ENCODE peak calls at places on chromosome 7, in eight cellular contexts. W is heart left ventricle; P is CD4-positive, CD25-positive, alpha-beta regulatory T cell; U is ovary; K is stimulated activated naive CD4-positive, alpha-beta T cell treated with Interleukin-2 at 50 U/mL for 16 hours; C is AML-193; Y is posterior cingulate gyrus; T is right atrium auricular region. E is an unnamed sample.

GRCh38 chr7:92025260-92025659 is 84.6 kb downstream of the AKAP9 start:
- DNase-seq in Y (no peak), C (no peak), T (no peak), P (no peak), U (no peak), K (no peak), W (no peak), E (no peak)

GRCh38 chr7:35705932-35706461 is 11.1 kb upstream of the HERPUD2 start:
- DNase-seq in U (no peak), P (no peak), Y (no peak), K (no peak), T (no peak), C (no peak), W (no peak), E (no peak)

GRCh38 chr7:18177815-18178660 is 150.4 kb upstream of the PRPS1L1 start:
- DNase-seq in Y (no peak), T (no peak), U (no peak), P (no peak), C (peak; percentile 88), W (no peak), K (no peak), E (no peak)

GRCh38 chr7:108285018-108285368 is 154.8 kb upstream of the LAMB4 start:
- DNase-seq in C (no peak), P (no peak), Y (no peak), K (no peak), W (no peak), U (no peak), T (no peak), E (no peak)

GRCh38 chr7:98281757-98282652 is 519 bp downstream of the BRI3 start:
- DNase-seq in T (no peak), C (no peak), P (peak; percentile 32), U (peak; percentile 53), W (peak; percentile 51), K (no peak), Y (peak; percentile 44), E (no peak)

GRCh38 chr7:69651101-69651590 is 52.9 kb downstream of the AUTS2 start:
- DNase-seq in C (no peak), P (no peak), U (no peak), K (no peak), Y (no peak), W (no peak), T (no peak), E (no peak)

GRCh38 chr7:129530881-129531391 is 28.6 kb downstream of the SMKR1 start:
- DNase-seq in U (no peak), T (no peak), W (no peak), P (peak; percentile 48), C (no peak), K (peak; percentile 56), Y (no peak), E (no peak)

GRCh38 chr7:130299909-130300308 is 6.9 kb downstream of the CPA4 start:
- DNase-seq in T (no peak), P (no peak), C (no peak), Y (no peak), K (no peak), W (no peak), U (no peak), E (no peak)

GRCh38 chr7:7820409-7820808 is 102.0 kb upstream of the RPA3 start:
- DNase-seq in P (no peak), W (no peak), Y (no peak), K (no peak), U (no peak), C (no peak), T (no peak), E (peak; percentile 70)

GRCh38 chr7:41955475-41956243 is 252.8 kb upstream of the INHBA start:
- DNase-seq in Y (peak; percentile 64), C (peak; percentile 79), K (no peak), W (peak; percentile 97), T (peak; percentile 94), U (peak; percentile 97), P (no peak), E (no peak)

GRCh38 chr7:81173766-81174281 is 255.0 kb upstream of the SEMA3C start:
- DNase-seq in Y (no peak), K (no peak), T (no peak), P (no peak), W (no peak), C (no peak), U (no peak), E (no peak)

GRCh38 chr7:93219877-93220276 is 6.4 kb downstream of the HEPACAM2 start:
- DNase-seq in C (no peak), U (no peak), P (no peak), W (no peak), T (no peak), Y (no peak), K (no peak), E (no peak)

GRCh38 chr7:35630024-35630423 is 64.9 kb downstream of the HERPUD2 start:
- DNase-seq in Y (no peak), K (no peak), P (no peak), T (no peak), U (no peak), C (no peak), W (no peak), E (no peak)

GRCh38 chr7:85162743-85163142 is 24.1 kb downstream of the SEMA3D start:
- DNase-seq in U (no peak), P (no peak), C (no peak), K (no peak), Y (no peak), W (no peak), T (no peak), E (no peak)

GRCh38 chr7:466465-467191 is 53.0 kb downstream of the PDGFA start:
- DNase-seq in T (no peak), K (no peak), U (peak; percentile 10), W (no peak), P (no peak), Y (no peak), C (no peak), E (no peak)

GRCh38 chr7:90455163-90456030 is 14.0 kb upstream of the PTTG1IP2 start:
- DNase-seq in C (peak; percentile 19), U (no peak), P (peak; percentile 28), K (no peak), Y (no peak), T (no peak), W (no peak), E (peak; percentile 87)

E was measured in NCI-H1092 treated with DMSO at 0.1 percent for 48 hours.